ENCODE peak calls at places on chromosomes 16 and 17, in ten cellular contexts. Q is cardiac muscle cell; E is kidney epithelial cell; S is stimulated activated CD8-positive, alpha-beta memory T cell treated with anti-CD3 and anti-CD28 coated beads, Interleukin-4, amount 100 ng/mL, for 1 hour; I is transverse colon; Y is AG08396; B is neural progenitor cell; U is activated naive CD4-positive, alpha-beta T cell; N is tibial artery; F is AG04450. P is an unnamed sample.
A peak's percentile ranks its signal among the peaks of the same experiment; 100 is the strongest.

GRCh38 chr17:28726396-28726911 is 421 bp upstream of the TLCD1 start:
- DNase-seq in Y (no peak), U (peak; percentile 50), E (no peak), N (peak; percentile 84), Q (peak; percentile 61), I (peak; percentile 79), B (peak; percentile 90), S (no peak), F (no peak), P (no peak)

GRCh38 chr16:56116577-56116964 is 74.7 kb upstream of the GNAO1 start:
- DNase-seq in S (no peak), E (no peak), Q (no peak), F (no peak), U (no peak), Y (no peak), N (no peak), B (peak; percentile 74), I (no peak), P (no peak)

GRCh38 chr17:63078707-63079106 is 112.7 kb downstream of the TANC2 start:
- DNase-seq in Q (no peak), S (no peak), F (no peak), U (no peak), B (no peak), N (no peak), E (no peak), Y (no peak), I (no peak), P (no peak)

GRCh38 chr17:20267459-20267842 is 199.9 kb downstream of the LGALS9B start:
- DNase-seq in S (no peak), U (no peak), Y (no peak), F (no peak), B (no peak), N (no peak), E (no peak), Q (peak; percentile 22), I (no peak), P (no peak)

GRCh38 chr16:87407511-87408112 is 15.5 kb downstream of the MAP1LC3B start:
- DNase-seq in I (peak; percentile 65), U (no peak), B (no peak), Q (no peak), N (peak; percentile 78), F (no peak), Y (no peak), E (no peak), S (no peak), P (no peak)

GRCh38 chr17:63557416-63557815 is 7.1 kb downstream of the DCAF7 start:
- DNase-seq in S (no peak), E (no peak), U (no peak), Q (no peak), N (no peak), F (no peak), I (no peak), B (no peak), Y (no peak), P (no peak)

GRCh38 chr16:88977028-88977844 is at the start of gene CBFA2T3:
- DNase-seq in Q (peak; percentile 40), I (peak; percentile 79), N (peak; percentile 80), Y (no peak), F (no peak), U (no peak), B (no peak), E (no peak), S (no peak), P (no peak)

GRCh38 chr17:57607553-57608120 is 137.5 kb downstream of the CCDC182 start:
- DNase-seq in N (peak; percentile 24), U (no peak), B (no peak), Y (no peak), I (no peak), Q (no peak), S (no peak), F (no peak), E (no peak), P (no peak)

GRCh38 chr17:46078675-46079074 is 79.6 kb downstream of the STH start:
- DNase-seq in U (no peak), B (no peak), Y (no peak), I (no peak), S (no peak), F (no peak), Q (no peak), N (no peak), E (no peak), P (no peak)

GRCh38 chr16:80804451-80805383 is at the start of gene CDYL2:
- DNase-seq in I (peak; percentile 61), B (peak; percentile 75), F (no peak), N (no peak), S (no peak), U (peak; percentile 12), Q (peak; percentile 53), E (no peak), Y (peak; percentile 89), P (no peak)

GRCh38 chr16:38941-39892 is 14.2 kb downstream of the POLR3K start:
- DNase-seq in I (peak; percentile 77), Y (no peak), B (no peak), Q (no peak), E (no peak), U (no peak), F (no peak), N (no peak), S (no peak), P (no peak)

GRCh38 chr16:2167081-2167638 is 11.6 kb downstream of the TRAF7 start:
- DNase-seq in F (no peak), N (no peak), Q (no peak), I (no peak), U (no peak), B (no peak), S (no peak), E (no peak), Y (no peak), P (no peak)

GRCh38 chr16:1125471-1125870 is 27.4 kb upstream of the CACNA1H start:
- DNase-seq in U (no peak), B (peak; percentile 47), I (peak; percentile 14), E (no peak), Q (peak; percentile 47), S (no peak), F (peak; percentile 20), N (no peak), Y (peak; percentile 88), P (no peak)

GRCh38 chr17:62744259-62744658 is 63.9 kb downstream of the MARCHF10 start:
- DNase-seq in F (no peak), N (no peak), S (no peak), U (no peak), Q (no peak), Y (no peak), B (no peak), I (no peak), E (no peak), P (no peak)

GRCh38 chr17:65249774-65250173 is 112.6 kb downstream of the RGS9 start:
- DNase-seq in F (no peak), N (no peak), S (no peak), E (no peak), U (no peak), Y (no peak), Q (no peak), B (no peak), I (no peak), P (no peak)

GRCh38 chr17:43839670-43840101 is 6.7 kb upstream of the MPP3 start:
- DNase-seq in S (no peak), Y (no peak), F (no peak), I (peak; percentile 82), U (no peak), N (no peak), E (no peak), B (no peak), Q (no peak), P (no peak)

P was measured in AG04449.